ENCODE peak calls at places on chromosomes 6 and 20, in ten cellular contexts. R, U, S, L, C, A, G, V, O and Q are unnamed samples.

GRCh38 chr20:57620274-57620990 is at the start of gene ZBP1:
- DNase-seq in G (no peak), A (no peak), S (no peak), C (peak; percentile 84), O (peak; percentile 41), V (no peak), R (no peak), U (peak; percentile 43), L (peak; percentile 68), Q (no peak)

GRCh38 chr6:150511313-150511712 is 88.4 kb upstream of the PLEKHG1 start:
- DNase-seq in R (no peak), L (no peak), C (no peak), G (no peak), U (no peak), A (no peak), V (no peak), O (no peak), S (no peak), Q (no peak)

GRCh38 chr20:61659652-61660346 is 405.9 kb downstream of the TAF4 start:
- DNase-seq in V (no peak), A (no peak), S (no peak), L (no peak), R (no peak), O (no peak), G (no peak), C (no peak), U (no peak), Q (no peak)

GRCh38 chr6:27031302-27031701 is 216.2 kb upstream of the PRSS16 start:
- DNase-seq in G (no peak), O (no peak), U (no peak), V (no peak), R (no peak), A (no peak), S (no peak), L (no peak), C (no peak), Q (no peak)

GRCh38 chr6:20572288-20572687 is 38.0 kb downstream of the CDKAL1 start:
- DNase-seq in S (no peak), O (no peak), A (no peak), C (no peak), R (no peak), V (no peak), L (no peak), U (no peak), G (no peak), Q (no peak)

GRCh38 chr6:35219683-35220326 is 6.0 kb downstream of the SCUBE3 start:
- DNase-seq in G (no peak), O (no peak), U (no peak), S (no peak), V (no peak), R (peak; percentile 6), L (no peak), A (peak; percentile 77), C (no peak), Q (no peak)

GRCh38 chr6:14977747-14978382 is 268.0 kb upstream of the JARID2 start:
- DNase-seq in O (no peak), U (no peak), A (no peak), V (no peak), S (no peak), C (no peak), R (no peak), G (no peak), L (no peak), Q (no peak)

GRCh38 chr20:44056010-44056698 is 130.8 kb downstream of the JPH2 start:
- DNase-seq in S (peak; percentile 54), O (peak; percentile 64), L (peak; percentile 23), R (peak; percentile 11), V (peak; percentile 26), U (no peak), C (no peak), G (no peak), A (no peak), Q (no peak)

GRCh38 chr6:157228421-157229218 is 94.7 kb downstream of the TMEM242 start:
- DNase-seq in C (no peak), A (peak; percentile 92), U (no peak), O (no peak), V (no peak), G (no peak), L (no peak), R (peak; percentile 92), S (no peak), Q (peak; percentile 83)

GRCh38 chr6:154951400-154952200 is 43.5 kb upstream of the TIAM2 start:
- DNase-seq in R (no peak), O (no peak), V (no peak), S (no peak), C (no peak), U (no peak), G (no peak), A (no peak), L (peak; percentile 30), Q (no peak)